ENCODE peak calls at places on chromosomes 16 and 17, in ten cellular contexts. One of them, this sample, is unnamed.

GRCh38 chr16:77574867-77575619 is 140.2 kb upstream of the ADAMTS18 start:
- ATAC-seq in left lobe of liver: peak
- ATAC-seq in activated CD8-positive, alpha-beta T cell treated with anti-CD3 and anti-CD28 coated beads, Interleukin-2, amount 10 ng/mL, durations not matched to agents 7 days and 5 days: no peak
- ATAC-seq in naive B cell: no peak
- ATAC-seq in activated naive CD4-positive, alpha-beta T cell treated with anti-CD3 and anti-CD28 coated beads, Interleukin-2, amount 50 U/mL, for 72 hours: no peak
- ATAC-seq in upper lobe of right lung: peak
- ATAC-seq in CD4-positive, CD25-positive, alpha-beta regulatory T cell: no peak
- ATAC-seq in activated CD8-positive, alpha-beta memory T cell treated with anti-CD3 and anti-CD28 coated beads, Interleukin-2, amount 10 ng/mL, durations not matched to agents 7 days and 5 days: no peak
- ATAC-seq in gastroesophageal sphincter: peak
- ATAC-seq in effector memory CD8-positive, alpha-beta T cell: no peak
- ATAC-seq in this sample: no peak

GRCh38 chr17:32104158-32104557 is 38.1 kb upstream of the RHOT1 start:
- ATAC-seq in left lobe of liver: no peak
- ATAC-seq in activated CD8-positive, alpha-beta T cell treated with anti-CD3 and anti-CD28 coated beads, Interleukin-2, amount 10 ng/mL, durations not matched to agents 7 days and 5 days: peak
- ATAC-seq in naive B cell: no peak
- ATAC-seq in activated naive CD4-positive, alpha-beta T cell treated with anti-CD3 and anti-CD28 coated beads, Interleukin-2, amount 50 U/mL, for 72 hours: peak
- ATAC-seq in upper lobe of right lung: peak
- ATAC-seq in CD4-positive, CD25-positive, alpha-beta regulatory T cell: peak
- ATAC-seq in activated CD8-positive, alpha-beta memory T cell treated with anti-CD3 and anti-CD28 coated beads, Interleukin-2, amount 10 ng/mL, durations not matched to agents 7 days and 5 days: no peak
- ATAC-seq in gastroesophageal sphincter: no peak
- ATAC-seq in effector memory CD8-positive, alpha-beta T cell: no peak
- ATAC-seq in this sample: peak

GRCh38 chr16:30882429-30883310 is 11.2 kb downstream of the BCL7C start:
- ATAC-seq in left lobe of liver: no peak
- ATAC-seq in activated CD8-positive, alpha-beta T cell treated with anti-CD3 and anti-CD28 coated beads, Interleukin-2, amount 10 ng/mL, durations not matched to agents 7 days and 5 days: peak
- ATAC-seq in naive B cell: no peak
- ATAC-seq in activated naive CD4-positive, alpha-beta T cell treated with anti-CD3 and anti-CD28 coated beads, Interleukin-2, amount 50 U/mL, for 72 hours: no peak
- ATAC-seq in upper lobe of right lung: no peak
- ATAC-seq in CD4-positive, CD25-positive, alpha-beta regulatory T cell: peak
- ATAC-seq in activated CD8-positive, alpha-beta memory T cell treated with anti-CD3 and anti-CD28 coated beads, Interleukin-2, amount 10 ng/mL, durations not matched to agents 7 days and 5 days: peak
- ATAC-seq in gastroesophageal sphincter: no peak
- ATAC-seq in effector memory CD8-positive, alpha-beta T cell: no peak
- ATAC-seq in this sample: no peak

GRCh38 chr17:41547921-41548843 is 20.1 kb upstream of the KRT19 start:
- ATAC-seq in left lobe of liver: no peak
- ATAC-seq in activated CD8-positive, alpha-beta T cell treated with anti-CD3 and anti-CD28 coated beads, Interleukin-2, amount 10 ng/mL, durations not matched to agents 7 days and 5 days: peak
- ATAC-seq in naive B cell: peak
- ATAC-seq in activated naive CD4-positive, alpha-beta T cell treated with anti-CD3 and anti-CD28 coated beads, Interleukin-2, amount 50 U/mL, for 72 hours: peak
- ATAC-seq in upper lobe of right lung: peak
- ATAC-seq in CD4-positive, CD25-positive, alpha-beta regulatory T cell: no peak
- ATAC-seq in activated CD8-positive, alpha-beta memory T cell treated with anti-CD3 and anti-CD28 coated beads, Interleukin-2, amount 10 ng/mL, durations not matched to agents 7 days and 5 days: peak
- ATAC-seq in gastroesophageal sphincter: peak
- ATAC-seq in effector memory CD8-positive, alpha-beta T cell: no peak
- ATAC-seq in this sample: peak

GRCh38 chr16:71288570-71288889 is 672 bp downstream of the CMTR2 start:
- ATAC-seq in left lobe of liver: no peak
- ATAC-seq in activated CD8-positive, alpha-beta T cell treated with anti-CD3 and anti-CD28 coated beads, Interleukin-2, amount 10 ng/mL, durations not matched to agents 7 days and 5 days: no peak
- ATAC-seq in naive B cell: no peak
- ATAC-seq in activated naive CD4-positive, alpha-beta T cell treated with anti-CD3 and anti-CD28 coated beads, Interleukin-2, amount 50 U/mL, for 72 hours: no peak
- ATAC-seq in upper lobe of right lung: no peak
- ATAC-seq in CD4-positive, CD25-positive, alpha-beta regulatory T cell: no peak
- ATAC-seq in activated CD8-positive, alpha-beta memory T cell treated with anti-CD3 and anti-CD28 coated beads, Interleukin-2, amount 10 ng/mL, durations not matched to agents 7 days and 5 days: no peak
- ATAC-seq in gastroesophageal sphincter: no peak
- ATAC-seq in effector memory CD8-positive, alpha-beta T cell: no peak
- ATAC-seq in this sample: no peak

GRCh38 chr17:59260724-59261123 is 40.4 kb downstream of the GDPD1 start:
- ATAC-seq in left lobe of liver: no peak
- ATAC-seq in activated CD8-positive, alpha-beta T cell treated with anti-CD3 and anti-CD28 coated beads, Interleukin-2, amount 10 ng/mL, durations not matched to agents 7 days and 5 days: no peak
- ATAC-seq in naive B cell: no peak
- ATAC-seq in activated naive CD4-positive, alpha-beta T cell treated with anti-CD3 and anti-CD28 coated beads, Interleukin-2, amount 50 U/mL, for 72 hours: no peak
- ATAC-seq in upper lobe of right lung: no peak
- ATAC-seq in CD4-positive, CD25-positive, alpha-beta regulatory T cell: no peak
- ATAC-seq in activated CD8-positive, alpha-beta memory T cell treated with anti-CD3 and anti-CD28 coated beads, Interleukin-2, amount 10 ng/mL, durations not matched to agents 7 days and 5 days: no peak
- ATAC-seq in gastroesophageal sphincter: no peak
- ATAC-seq in effector memory CD8-positive, alpha-beta T cell: no peak
- ATAC-seq in this sample: no peak

GRCh38 chr16:54774768-54775167 is 155.9 kb upstream of the IRX5 start:
- ATAC-seq in left lobe of liver: no peak
- ATAC-seq in activated CD8-positive, alpha-beta T cell treated with anti-CD3 and anti-CD28 coated beads, Interleukin-2, amount 10 ng/mL, durations not matched to agents 7 days and 5 days: no peak
- ATAC-seq in naive B cell: no peak
- ATAC-seq in activated naive CD4-positive, alpha-beta T cell treated with anti-CD3 and anti-CD28 coated beads, Interleukin-2, amount 50 U/mL, for 72 hours: no peak
- ATAC-seq in upper lobe of right lung: no peak
- ATAC-seq in CD4-positive, CD25-positive, alpha-beta regulatory T cell: no peak
- ATAC-seq in activated CD8-positive, alpha-beta memory T cell treated with anti-CD3 and anti-CD28 coated beads, Interleukin-2, amount 10 ng/mL, durations not matched to agents 7 days and 5 days: no peak
- ATAC-seq in gastroesophageal sphincter: no peak
- ATAC-seq in effector memory CD8-positive, alpha-beta T cell: no peak
- ATAC-seq in this sample: no peak

GRCh38 chr16:50010212-50010611 is 14.8 kb upstream of the CNEP1R1 start:
- ATAC-seq in left lobe of liver: no peak
- ATAC-seq in activated CD8-positive, alpha-beta T cell treated with anti-CD3 and anti-CD28 coated beads, Interleukin-2, amount 10 ng/mL, durations not matched to agents 7 days and 5 days: no peak
- ATAC-seq in naive B cell: no peak
- ATAC-seq in activated naive CD4-positive, alpha-beta T cell treated with anti-CD3 and anti-CD28 coated beads, Interleukin-2, amount 50 U/mL, for 72 hours: no peak
- ATAC-seq in upper lobe of right lung: no peak
- ATAC-seq in CD4-positive, CD25-positive, alpha-beta regulatory T cell: no peak
- ATAC-seq in activated CD8-positive, alpha-beta memory T cell treated with anti-CD3 and anti-CD28 coated beads, Interleukin-2, amount 10 ng/mL, durations not matched to agents 7 days and 5 days: no peak
- ATAC-seq in gastroesophageal sphincter: no peak
- ATAC-seq in effector memory CD8-positive, alpha-beta T cell: no peak
- ATAC-seq in this sample: no peak

GRCh38 chr17:38925263-38925995 is at the start of gene LASP1NB:
- ATAC-seq in left lobe of liver: no peak
- ATAC-seq in activated CD8-positive, alpha-beta T cell treated with anti-CD3 and anti-CD28 coated beads, Interleukin-2, amount 10 ng/mL, durations not matched to agents 7 days and 5 days: peak
- ATAC-seq in naive B cell: no peak
- ATAC-seq in activated naive CD4-positive, alpha-beta T cell treated with anti-CD3 and anti-CD28 coated beads, Interleukin-2, amount 50 U/mL, for 72 hours: no peak
- ATAC-seq in upper lobe of right lung: no peak
- ATAC-seq in CD4-positive, CD25-positive, alpha-beta regulatory T cell: peak
- ATAC-seq in activated CD8-positive, alpha-beta memory T cell treated with anti-CD3 and anti-CD28 coated beads, Interleukin-2, amount 10 ng/mL, durations not matched to agents 7 days and 5 days: peak
- ATAC-seq in gastroesophageal sphincter: no peak
- ATAC-seq in effector memory CD8-positive, alpha-beta T cell: peak
- ATAC-seq in this sample: no peak

GRCh38 chr16:84594725-84595038 is 23.2 kb downstream of the COTL1 start:
- ATAC-seq in left lobe of liver: no peak
- ATAC-seq in activated CD8-positive, alpha-beta T cell treated with anti-CD3 and anti-CD28 coated beads, Interleukin-2, amount 10 ng/mL, durations not matched to agents 7 days and 5 days: peak
- ATAC-seq in naive B cell: no peak
- ATAC-seq in activated naive CD4-positive, alpha-beta T cell treated with anti-CD3 and anti-CD28 coated beads, Interleukin-2, amount 50 U/mL, for 72 hours: no peak
- ATAC-seq in upper lobe of right lung: no peak
- ATAC-seq in CD4-positive, CD25-positive, alpha-beta regulatory T cell: no peak
- ATAC-seq in activated CD8-positive, alpha-beta memory T cell treated with anti-CD3 and anti-CD28 coated beads, Interleukin-2, amount 10 ng/mL, durations not matched to agents 7 days and 5 days: peak
- ATAC-seq in gastroesophageal sphincter: no peak
- ATAC-seq in effector memory CD8-positive, alpha-beta T cell: no peak
- ATAC-seq in this sample: peak

GRCh38 chr17:41144846-41145245 is 4.5 kb upstream of the KRTAP4-6 start:
- ATAC-seq in left lobe of liver: no peak
- ATAC-seq in activated CD8-positive, alpha-beta T cell treated with anti-CD3 and anti-CD28 coated beads, Interleukin-2, amount 10 ng/mL, durations not matched to agents 7 days and 5 days: no peak
- ATAC-seq in naive B cell: no peak
- ATAC-seq in activated naive CD4-positive, alpha-beta T cell treated with anti-CD3 and anti-CD28 coated beads, Interleukin-2, amount 50 U/mL, for 72 hours: no peak
- ATAC-seq in upper lobe of right lung: no peak
- ATAC-seq in CD4-positive, CD25-positive, alpha-beta regulatory T cell: no peak
- ATAC-seq in activated CD8-positive, alpha-beta memory T cell treated with anti-CD3 and anti-CD28 coated beads, Interleukin-2, amount 10 ng/mL, durations not matched to agents 7 days and 5 days: no peak
- ATAC-seq in gastroesophageal sphincter: no peak
- ATAC-seq in effector memory CD8-positive, alpha-beta T cell: no peak
- ATAC-seq in this sample: no peak

GRCh38 chr16:75064403-75065148 is 52.0 kb downstream of the LDHD start:
- ATAC-seq in left lobe of liver: peak
- ATAC-seq in activated CD8-positive, alpha-beta T cell treated with anti-CD3 and anti-CD28 coated beads, Interleukin-2, amount 10 ng/mL, durations not matched to agents 7 days and 5 days: peak
- ATAC-seq in naive B cell: no peak
- ATAC-seq in activated naive CD4-positive, alpha-beta T cell treated with anti-CD3 and anti-CD28 coated beads, Interleukin-2, amount 50 U/mL, for 72 hours: peak
- ATAC-seq in upper lobe of right lung: peak
- ATAC-seq in CD4-positive, CD25-positive, alpha-beta regulatory T cell: no peak
- ATAC-seq in activated CD8-positive, alpha-beta memory T cell treated with anti-CD3 and anti-CD28 coated beads, Interleukin-2, amount 10 ng/mL, durations not matched to agents 7 days and 5 days: peak
- ATAC-seq in gastroesophageal sphincter: no peak
- ATAC-seq in effector memory CD8-positive, alpha-beta T cell: peak
- ATAC-seq in this sample: peak

GRCh38 chr16:73887895-73888294 is 408.7 kb upstream of the PSMD7 start:
- ATAC-seq in left lobe of liver: no peak
- ATAC-seq in activated CD8-positive, alpha-beta T cell treated with anti-CD3 and anti-CD28 coated beads, Interleukin-2, amount 10 ng/mL, durations not matched to agents 7 days and 5 days: no peak
- ATAC-seq in naive B cell: no peak
- ATAC-seq in activated naive CD4-positive, alpha-beta T cell treated with anti-CD3 and anti-CD28 coated beads, Interleukin-2, amount 50 U/mL, for 72 hours: no peak
- ATAC-seq in upper lobe of right lung: no peak
- ATAC-seq in CD4-positive, CD25-positive, alpha-beta regulatory T cell: no peak
- ATAC-seq in activated CD8-positive, alpha-beta memory T cell treated with anti-CD3 and anti-CD28 coated beads, Interleukin-2, amount 10 ng/mL, durations not matched to agents 7 days and 5 days: no peak
- ATAC-seq in gastroesophageal sphincter: no peak
- ATAC-seq in effector memory CD8-positive, alpha-beta T cell: no peak
- ATAC-seq in this sample: no peak

GRCh38 chr17:5282639-5283217 is 644 bp downstream of the RABEP1 start:
- ATAC-seq in left lobe of liver: no peak
- ATAC-seq in activated CD8-positive, alpha-beta T cell treated with anti-CD3 and anti-CD28 coated beads, Interleukin-2, amount 10 ng/mL, durations not matched to agents 7 days and 5 days: peak
- ATAC-seq in naive B cell: peak
- ATAC-seq in activated naive CD4-positive, alpha-beta T cell treated with anti-CD3 and anti-CD28 coated beads, Interleukin-2, amount 50 U/mL, for 72 hours: peak
- ATAC-seq in upper lobe of right lung: peak
- ATAC-seq in CD4-positive, CD25-positive, alpha-beta regulatory T cell: peak
- ATAC-seq in activated CD8-positive, alpha-beta memory T cell treated with anti-CD3 and anti-CD28 coated beads, Interleukin-2, amount 10 ng/mL, durations not matched to agents 7 days and 5 days: no peak
- ATAC-seq in gastroesophageal sphincter: peak
- ATAC-seq in effector memory CD8-positive, alpha-beta T cell: peak
- ATAC-seq in this sample: peak

GRCh38 chr17:65404761-65405160 is 156.7 kb downstream of the AXIN2 start:
- ATAC-seq in left lobe of liver: no peak
- ATAC-seq in activated CD8-positive, alpha-beta T cell treated with anti-CD3 and anti-CD28 coated beads, Interleukin-2, amount 10 ng/mL, durations not matched to agents 7 days and 5 days: no peak
- ATAC-seq in naive B cell: no peak
- ATAC-seq in activated naive CD4-positive, alpha-beta T cell treated with anti-CD3 and anti-CD28 coated beads, Interleukin-2, amount 50 U/mL, for 72 hours: no peak
- ATAC-seq in upper lobe of right lung: no peak
- ATAC-seq in CD4-positive, CD25-positive, alpha-beta regulatory T cell: no peak
- ATAC-seq in activated CD8-positive, alpha-beta memory T cell treated with anti-CD3 and anti-CD28 coated beads, Interleukin-2, amount 10 ng/mL, durations not matched to agents 7 days and 5 days: no peak
- ATAC-seq in gastroesophageal sphincter: no peak
- ATAC-seq in effector memory CD8-positive, alpha-beta T cell: no peak
- ATAC-seq in this sample: no peak

GRCh38 chr16:15434079-15434424 is 336 bp upstream of the BMERB1 start:
- ATAC-seq in left lobe of liver: no peak
- ATAC-seq in activated CD8-positive, alpha-beta T cell treated with anti-CD3 and anti-CD28 coated beads, Interleukin-2, amount 10 ng/mL, durations not matched to agents 7 days and 5 days: peak
- ATAC-seq in naive B cell: no peak
- ATAC-seq in activated naive CD4-positive, alpha-beta T cell treated with anti-CD3 and anti-CD28 coated beads, Interleukin-2, amount 50 U/mL, for 72 hours: no peak
- ATAC-seq in upper lobe of right lung: no peak
- ATAC-seq in CD4-positive, CD25-positive, alpha-beta regulatory T cell: no peak
- ATAC-seq in activated CD8-positive, alpha-beta memory T cell treated with anti-CD3 and anti-CD28 coated beads, Interleukin-2, amount 10 ng/mL, durations not matched to agents 7 days and 5 days: peak
- ATAC-seq in gastroesophageal sphincter: peak
- ATAC-seq in effector memory CD8-positive, alpha-beta T cell: peak
- ATAC-seq in this sample: peak

GRCh38 chr17:61997649-61998048 is 67.4 kb downstream of the MED13 start:
- ATAC-seq in left lobe of liver: peak
- ATAC-seq in activated CD8-positive, alpha-beta T cell treated with anti-CD3 and anti-CD28 coated beads, Interleukin-2, amount 10 ng/mL, durations not matched to agents 7 days and 5 days: no peak
- ATAC-seq in naive B cell: no peak
- ATAC-seq in activated naive CD4-positive, alpha-beta T cell treated with anti-CD3 and anti-CD28 coated beads, Interleukin-2, amount 50 U/mL, for 72 hours: no peak
- ATAC-seq in upper lobe of right lung: peak
- ATAC-seq in CD4-positive, CD25-positive, alpha-beta regulatory T cell: no peak
- ATAC-seq in activated CD8-positive, alpha-beta memory T cell treated with anti-CD3 and anti-CD28 coated beads, Interleukin-2, amount 10 ng/mL, durations not matched to agents 7 days and 5 days: no peak
- ATAC-seq in gastroesophageal sphincter: no peak
- ATAC-seq in effector memory CD8-positive, alpha-beta T cell: no peak
- ATAC-seq in this sample: no peak

GRCh38 chr16:84826558-84826941 is 6.8 kb downstream of the CRISPLD2 start:
- ATAC-seq in left lobe of liver: no peak
- ATAC-seq in activated CD8-positive, alpha-beta T cell treated with anti-CD3 and anti-CD28 coated beads, Interleukin-2, amount 10 ng/mL, durations not matched to agents 7 days and 5 days: no peak
- ATAC-seq in naive B cell: no peak
- ATAC-seq in activated naive CD4-positive, alpha-beta T cell treated with anti-CD3 and anti-CD28 coated beads, Interleukin-2, amount 50 U/mL, for 72 hours: no peak
- ATAC-seq in upper lobe of right lung: peak
- ATAC-seq in CD4-positive, CD25-positive, alpha-beta regulatory T cell: no peak
- ATAC-seq in activated CD8-positive, alpha-beta memory T cell treated with anti-CD3 and anti-CD28 coated beads, Interleukin-2, amount 10 ng/mL, durations not matched to agents 7 days and 5 days: no peak
- ATAC-seq in gastroesophageal sphincter: peak
- ATAC-seq in effector memory CD8-positive, alpha-beta T cell: no peak
- ATAC-seq in this sample: no peak

GRCh38 chr17:74059471-74059870 is 144.0 kb upstream of the RPL38 start:
- ATAC-seq in left lobe of liver: no peak
- ATAC-seq in activated CD8-positive, alpha-beta T cell treated with anti-CD3 and anti-CD28 coated beads, Interleukin-2, amount 10 ng/mL, durations not matched to agents 7 days and 5 days: no peak
- ATAC-seq in naive B cell: no peak
- ATAC-seq in activated naive CD4-positive, alpha-beta T cell treated with anti-CD3 and anti-CD28 coated beads, Interleukin-2, amount 50 U/mL, for 72 hours: no peak
- ATAC-seq in upper lobe of right lung: no peak
- ATAC-seq in CD4-positive, CD25-positive, alpha-beta regulatory T cell: no peak
- ATAC-seq in activated CD8-positive, alpha-beta memory T cell treated with anti-CD3 and anti-CD28 coated beads, Interleukin-2, amount 10 ng/mL, durations not matched to agents 7 days and 5 days: no peak
- ATAC-seq in gastroesophageal sphincter: no peak
- ATAC-seq in effector memory CD8-positive, alpha-beta T cell: no peak
- ATAC-seq in this sample: no peak

GRCh38 chr16:17465460-17465859 is 5.3 kb downstream of the XYLT1 start:
- ATAC-seq in left lobe of liver: no peak
- ATAC-seq in activated CD8-positive, alpha-beta T cell treated with anti-CD3 and anti-CD28 coated beads, Interleukin-2, amount 10 ng/mL, durations not matched to agents 7 days and 5 days: no peak
- ATAC-seq in naive B cell: no peak
- ATAC-seq in activated naive CD4-positive, alpha-beta T cell treated with anti-CD3 and anti-CD28 coated beads, Interleukin-2, amount 50 U/mL, for 72 hours: no peak
- ATAC-seq in upper lobe of right lung: no peak
- ATAC-seq in CD4-positive, CD25-positive, alpha-beta regulatory T cell: no peak
- ATAC-seq in activated CD8-positive, alpha-beta memory T cell treated with anti-CD3 and anti-CD28 coated beads, Interleukin-2, amount 10 ng/mL, durations not matched to agents 7 days and 5 days: no peak
- ATAC-seq in gastroesophageal sphincter: no peak
- ATAC-seq in effector memory CD8-positive, alpha-beta T cell: no peak
- ATAC-seq in this sample: no peak

GRCh38 chr17:76083536-76083935 is 4.6 kb downstream of the ZACN start:
- ATAC-seq in left lobe of liver: no peak
- ATAC-seq in activated CD8-positive, alpha-beta T cell treated with anti-CD3 and anti-CD28 coated beads, Interleukin-2, amount 10 ng/mL, durations not matched to agents 7 days and 5 days: no peak
- ATAC-seq in naive B cell: no peak
- ATAC-seq in activated naive CD4-positive, alpha-beta T cell treated with anti-CD3 and anti-CD28 coated beads, Interleukin-2, amount 50 U/mL, for 72 hours: no peak
- ATAC-seq in upper lobe of right lung: no peak
- ATAC-seq in CD4-positive, CD25-positive, alpha-beta regulatory T cell: no peak
- ATAC-seq in activated CD8-positive, alpha-beta memory T cell treated with anti-CD3 and anti-CD28 coated beads, Interleukin-2, amount 10 ng/mL, durations not matched to agents 7 days and 5 days: no peak
- ATAC-seq in gastroesophageal sphincter: no peak
- ATAC-seq in effector memory CD8-positive, alpha-beta T cell: no peak
- ATAC-seq in this sample: no peak

GRCh38 chr16:4891886-4892216 is 44.6 kb downstream of the UBN1 start:
- ATAC-seq in left lobe of liver: no peak
- ATAC-seq in activated CD8-positive, alpha-beta T cell treated with anti-CD3 and anti-CD28 coated beads, Interleukin-2, amount 10 ng/mL, durations not matched to agents 7 days and 5 days: no peak
- ATAC-seq in naive B cell: no peak
- ATAC-seq in activated naive CD4-positive, alpha-beta T cell treated with anti-CD3 and anti-CD28 coated beads, Interleukin-2, amount 50 U/mL, for 72 hours: no peak
- ATAC-seq in upper lobe of right lung: no peak
- ATAC-seq in CD4-positive, CD25-positive, alpha-beta regulatory T cell: no peak
- ATAC-seq in activated CD8-positive, alpha-beta memory T cell treated with anti-CD3 and anti-CD28 coated beads, Interleukin-2, amount 10 ng/mL, durations not matched to agents 7 days and 5 days: no peak
- ATAC-seq in gastroesophageal sphincter: no peak
- ATAC-seq in effector memory CD8-positive, alpha-beta T cell: no peak
- ATAC-seq in this sample: no peak

GRCh38 chr17:1643999-1644492 is 1.5 kb downstream of the SCARF1 start:
- ATAC-seq in left lobe of liver: no peak
- ATAC-seq in activated CD8-positive, alpha-beta T cell treated with anti-CD3 and anti-CD28 coated beads, Interleukin-2, amount 10 ng/mL, durations not matched to agents 7 days and 5 days: peak
- ATAC-seq in naive B cell: no peak
- ATAC-seq in activated naive CD4-positive, alpha-beta T cell treated with anti-CD3 and anti-CD28 coated beads, Interleukin-2, amount 50 U/mL, for 72 hours: peak
- ATAC-seq in upper lobe of right lung: peak
- ATAC-seq in CD4-positive, CD25-positive, alpha-beta regulatory T cell: no peak
- ATAC-seq in activated CD8-positive, alpha-beta memory T cell treated with anti-CD3 and anti-CD28 coated beads, Interleukin-2, amount 10 ng/mL, durations not matched to agents 7 days and 5 days: peak
- ATAC-seq in gastroesophageal sphincter: no peak
- ATAC-seq in effector memory CD8-positive, alpha-beta T cell: no peak
- ATAC-seq in this sample: peak

GRCh38 chr16:15721018-15721417 is 71.0 kb downstream of the NDE1 start:
- ATAC-seq in left lobe of liver: no peak
- ATAC-seq in activated CD8-positive, alpha-beta T cell treated with anti-CD3 and anti-CD28 coated beads, Interleukin-2, amount 10 ng/mL, durations not matched to agents 7 days and 5 days: no peak
- ATAC-seq in naive B cell: no peak
- ATAC-seq in activated naive CD4-positive, alpha-beta T cell treated with anti-CD3 and anti-CD28 coated beads, Interleukin-2, amount 50 U/mL, for 72 hours: no peak
- ATAC-seq in upper lobe of right lung: no peak
- ATAC-seq in CD4-positive, CD25-positive, alpha-beta regulatory T cell: no peak
- ATAC-seq in activated CD8-positive, alpha-beta memory T cell treated with anti-CD3 and anti-CD28 coated beads, Interleukin-2, amount 10 ng/mL, durations not matched to agents 7 days and 5 days: no peak
- ATAC-seq in gastroesophageal sphincter: no peak
- ATAC-seq in effector memory CD8-positive, alpha-beta T cell: no peak
- ATAC-seq in this sample: no peak

GRCh38 chr17:48995871-48996695 is 1.1 kb upstream of the IGF2BP1 start:
- ATAC-seq in left lobe of liver: no peak
- ATAC-seq in activated CD8-positive, alpha-beta T cell treated with anti-CD3 and anti-CD28 coated beads, Interleukin-2, amount 10 ng/mL, durations not matched to agents 7 days and 5 days: peak
- ATAC-seq in naive B cell: peak
- ATAC-seq in activated naive CD4-positive, alpha-beta T cell treated with anti-CD3 and anti-CD28 coated beads, Interleukin-2, amount 50 U/mL, for 72 hours: no peak
- ATAC-seq in upper lobe of right lung: no peak
- ATAC-seq in CD4-positive, CD25-positive, alpha-beta regulatory T cell: no peak
- ATAC-seq in activated CD8-positive, alpha-beta memory T cell treated with anti-CD3 and anti-CD28 coated beads, Interleukin-2, amount 10 ng/mL, durations not matched to agents 7 days and 5 days: peak
- ATAC-seq in gastroesophageal sphincter: no peak
- ATAC-seq in effector memory CD8-positive, alpha-beta T cell: no peak
- ATAC-seq in this sample: no peak

GRCh38 chr17:67496286-67496685 is 119.2 kb downstream of the PITPNC1 start:
- ATAC-seq in left lobe of liver: no peak
- ATAC-seq in activated CD8-positive, alpha-beta T cell treated with anti-CD3 and anti-CD28 coated beads, Interleukin-2, amount 10 ng/mL, durations not matched to agents 7 days and 5 days: no peak
- ATAC-seq in naive B cell: no peak
- ATAC-seq in activated naive CD4-positive, alpha-beta T cell treated with anti-CD3 and anti-CD28 coated beads, Interleukin-2, amount 50 U/mL, for 72 hours: peak
- ATAC-seq in upper lobe of right lung: no peak
- ATAC-seq in CD4-positive, CD25-positive, alpha-beta regulatory T cell: no peak
- ATAC-seq in activated CD8-positive, alpha-beta memory T cell treated with anti-CD3 and anti-CD28 coated beads, Interleukin-2, amount 10 ng/mL, durations not matched to agents 7 days and 5 days: no peak
- ATAC-seq in gastroesophageal sphincter: no peak
- ATAC-seq in effector memory CD8-positive, alpha-beta T cell: no peak
- ATAC-seq in this sample: no peak

GRCh38 chr16:24975428-24975889 is 39.7 kb downstream of the ARHGAP17 start:
- ATAC-seq in left lobe of liver: peak
- ATAC-seq in activated CD8-positive, alpha-beta T cell treated with anti-CD3 and anti-CD28 coated beads, Interleukin-2, amount 10 ng/mL, durations not matched to agents 7 days and 5 days: no peak
- ATAC-seq in naive B cell: peak
- ATAC-seq in activated naive CD4-positive, alpha-beta T cell treated with anti-CD3 and anti-CD28 coated beads, Interleukin-2, amount 50 U/mL, for 72 hours: peak
- ATAC-seq in upper lobe of right lung: no peak
- ATAC-seq in CD4-positive, CD25-positive, alpha-beta regulatory T cell: no peak
- ATAC-seq in activated CD8-positive, alpha-beta memory T cell treated with anti-CD3 and anti-CD28 coated beads, Interleukin-2, amount 10 ng/mL, durations not matched to agents 7 days and 5 days: no peak
- ATAC-seq in gastroesophageal sphincter: no peak
- ATAC-seq in effector memory CD8-positive, alpha-beta T cell: no peak
- ATAC-seq in this sample: peak

GRCh38 chr17:14373587-14374259 is 72.8 kb downstream of the HS3ST3B1 start:
- ATAC-seq in left lobe of liver: peak
- ATAC-seq in activated CD8-positive, alpha-beta T cell treated with anti-CD3 and anti-CD28 coated beads, Interleukin-2, amount 10 ng/mL, durations not matched to agents 7 days and 5 days: no peak
- ATAC-seq in naive B cell: no peak
- ATAC-seq in activated naive CD4-positive, alpha-beta T cell treated with anti-CD3 and anti-CD28 coated beads, Interleukin-2, amount 50 U/mL, for 72 hours: peak
- ATAC-seq in upper lobe of right lung: no peak
- ATAC-seq in CD4-positive, CD25-positive, alpha-beta regulatory T cell: no peak
- ATAC-seq in activated CD8-positive, alpha-beta memory T cell treated with anti-CD3 and anti-CD28 coated beads, Interleukin-2, amount 10 ng/mL, durations not matched to agents 7 days and 5 days: no peak
- ATAC-seq in gastroesophageal sphincter: no peak
- ATAC-seq in effector memory CD8-positive, alpha-beta T cell: no peak
- ATAC-seq in this sample: no peak